ENCODE peak calls at places on chromosomes 4 and X, in seven cellular contexts. Q is SK-N-SH, M is H1, A is HepG2, D is K562, S is T47D, F is GM12878. N is an unnamed sample.

GRCh38 chr4:76879731-76880364 is 18.1 kb downstream of the SOWAHB start:
- DNase-seq in Q (no peak), M (no peak), A (no peak), D (no peak), S (no peak), F (no peak), N (no peak)

GRCh38 chr4:123415977-123416376 is 19.4 kb downstream of the SPRY1 start:
- DNase-seq in Q (no peak), M (no peak), A (peak; percentile 82), D (no peak), S (no peak), F (no peak), N (no peak)

GRCh38 chrX:112851806-112852205 is 11.2 kb upstream of the AMOT start:
- DNase-seq in Q (no peak), M (no peak), A (no peak), D (no peak), S (no peak), F (peak; percentile 63), N (no peak)

GRCh38 chr4:53592128-53592527 is 842 bp upstream of the LNX1 start:
- DNase-seq in Q (no peak), M (no peak), A (no peak), D (no peak), S (no peak), F (no peak), N (no peak)

GRCh38 chrX:8832582-8833378 is 31.6 kb upstream of the FAM9A start:
- DNase-seq in Q (no peak), M (no peak), A (no peak), D (no peak), S (no peak), F (no peak), N (no peak)

GRCh38 chr4:18756661-18757060 is 735.1 kb upstream of the LCORL start:
- DNase-seq in Q (no peak), M (no peak), A (no peak), D (no peak), S (no peak), F (no peak), N (no peak)

GRCh38 chr4:57460967-57461366 is 350.8 kb upstream of the IGFBP7 start:
- DNase-seq in Q (no peak), M (no peak), A (no peak), D (no peak), S (no peak), F (no peak), N (no peak)

GRCh38 chr4:122379239-122379638 is 428 bp downstream of the ADAD1 start:
- DNase-seq in Q (peak; percentile 6), M (no peak), A (no peak), D (no peak), S (no peak), F (no peak), N (no peak)

GRCh38 chr4:24890561-24890960 is 22.3 kb downstream of the CCDC149 start:
- DNase-seq in Q (no peak), M (no peak), A (no peak), D (no peak), S (no peak), F (no peak), N (no peak)

GRCh38 chr4:136651278-136651667 is 881.0 kb downstream of the PCDH18 start:
- DNase-seq in Q (no peak), M (no peak), A (no peak), D (no peak), S (no peak), F (peak; percentile 23), N (no peak)

GRCh38 chr4:149511558-149512298 is 303.9 kb downstream of the IQCM start:
- DNase-seq in Q (no peak), M (no peak), A (no peak), D (no peak), S (no peak), F (no peak), N (no peak)

GRCh38 chr4:39285111-39285795 is 80.9 kb downstream of the RFC1 start:
- DNase-seq in Q (no peak), M (no peak), A (no peak), D (no peak), S (no peak), F (no peak), N (no peak)

GRCh38 chrX:107747596-107748161 is 27.9 kb downstream of the TSC22D3 start:
- DNase-seq in Q (no peak), M (no peak), A (no peak), D (no peak), S (no peak), F (no peak), N (no peak)

GRCh38 chr4:81319657-81320056 is 104.6 kb upstream of the PRKG2 start:
- DNase-seq in Q (no peak), M (no peak), A (no peak), D (no peak), S (no peak), F (no peak), N (no peak)

GRCh38 chr4:81314897-81315470 is 100.0 kb upstream of the PRKG2 start:
- DNase-seq in Q (no peak), M (no peak), A (no peak), D (no peak), S (no peak), F (no peak), N (no peak)

GRCh38 chr4:81314196-81314896 is 99.3 kb upstream of the PRKG2 start:
- DNase-seq in Q (no peak), M (no peak), A (no peak), D (no peak), S (no peak), F (no peak), N (no peak)
- TF ChIP-seq JUND in Q (no peak), M (no peak), A (no peak), D (no peak), S (no peak), F (no peak), N (no peak)

DNA sequence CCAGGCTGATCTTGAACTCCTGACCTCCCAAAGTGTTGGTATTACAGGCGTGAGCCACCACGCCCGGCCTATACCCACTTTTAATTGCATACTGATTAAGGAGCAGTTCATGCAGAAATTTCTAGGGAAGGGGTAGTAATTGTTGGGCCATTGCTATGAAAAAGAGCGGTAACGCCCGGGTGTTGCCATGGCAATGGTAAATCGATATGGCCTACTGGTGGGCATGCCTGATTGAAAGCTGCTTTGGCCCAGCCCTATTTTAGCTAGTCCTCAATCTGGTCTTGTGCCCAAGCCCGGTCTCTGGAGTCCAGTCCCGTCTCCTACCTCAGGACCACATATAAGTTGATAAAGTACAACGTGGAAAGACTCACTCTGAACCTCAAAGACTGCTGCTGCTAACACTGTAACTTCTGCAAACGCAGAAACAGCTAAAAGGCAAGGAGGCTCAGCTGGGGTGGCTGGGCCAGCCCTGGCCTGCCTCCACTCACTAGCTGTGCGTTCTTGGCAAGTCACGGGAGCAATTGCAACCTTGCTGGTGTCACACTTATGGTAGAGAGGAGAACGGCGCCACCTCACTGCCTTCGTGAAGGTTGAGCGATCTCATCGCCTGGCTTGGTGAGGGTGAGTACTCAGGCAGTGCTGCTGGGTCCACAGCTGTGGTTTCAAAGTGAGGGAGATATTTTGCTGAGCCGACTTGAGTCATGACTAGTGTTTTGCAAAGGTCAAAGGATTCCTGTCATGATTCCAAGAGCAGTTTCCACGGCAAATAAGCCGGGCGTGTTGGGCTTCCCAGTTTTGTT is 57.0 kb upstream of the GRPEL1 start:
- DNase-seq in Q (no peak), M (no peak), A (peak; percentile 8), D (no peak), S (no peak), F (no peak), N (no peak)
- TF ChIP-seq JUND in Q (no peak), M (no peak), A (no peak), D (no peak), S (no peak), F (no peak), N (no peak)

GRCh38 chrX:34884693-34885277 is 57.8 kb upstream of the FAM47B start:
- DNase-seq in Q (no peak), M (no peak), A (no peak), D (no peak), S (no peak), F (no peak), N (no peak)
- TF ChIP-seq JUND in Q (no peak), M (no peak), A (no peak), D (no peak), S (no peak), F (no peak), N (no peak)

GRCh38 chr4:3108211-3108610 is 33.7 kb downstream of the HTT start:
- DNase-seq in Q (no peak), M (no peak), A (no peak), D (no peak), S (no peak), F (no peak), N (no peak)
- TF ChIP-seq JUND in Q (no peak), M (no peak), A (no peak), D (no peak), S (no peak), F (no peak), N (no peak)

DNA sequence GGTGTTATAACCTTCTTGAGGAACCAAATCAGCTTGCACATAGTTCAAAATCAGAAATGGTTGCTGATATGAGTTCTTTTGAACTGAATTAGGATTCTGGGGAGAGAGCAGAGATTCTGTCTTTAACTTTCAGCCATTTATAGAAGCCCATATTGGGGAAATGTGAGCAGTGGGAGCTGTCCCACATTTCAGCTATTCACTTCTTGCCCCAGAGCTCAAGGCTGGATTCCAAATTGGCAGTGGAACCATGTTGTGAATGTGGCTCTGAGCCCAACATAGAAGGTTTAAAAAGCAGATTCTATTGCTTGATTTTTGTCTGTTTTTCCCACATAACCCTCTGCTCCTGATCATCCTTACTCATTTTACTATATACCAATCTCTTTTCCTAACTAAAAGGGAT is 292.1 kb downstream of the BMPR1B start:
- DNase-seq in Q (no peak), M (no peak), A (no peak), D (no peak), S (no peak), F (no peak), N (no peak)
- TF ChIP-seq JUND in Q (no peak), M (no peak), A (no peak), D (no peak), S (no peak), F (no peak), N (no peak)